ENCODE peak calls at places on chromosome 22, in five cellular contexts. C is endothelial cell; E is NCI-H1092 treated with DMSO at 0.1 percent for 48 hours; X is glutamatergic neuron; Z is activated naive CD4-positive, alpha-beta T cell. Y is an unnamed sample.

GRCh38 chr22:21790359-21790758 is 54.8 kb upstream of the YPEL1 start:
- DNase-seq in C (no peak), E (no peak), X (no peak), Z (no peak), Y (no peak)

GRCh38 chr22:20111045-20111688 is 4.7 kb upstream of the RANBP1 start:
- DNase-seq in C (no peak), E (peak; percentile 30), X (peak; percentile 42), Z (no peak), Y (no peak)

GRCh38 chr22:24474649-24475048 is 20.5 kb upstream of the UPB1 start:
- DNase-seq in C (no peak), E (no peak), X (no peak), Z (no peak), Y (no peak)

GRCh38 chr22:21445437-21446127 is 21.6 kb upstream of the TMEM191C start:
- DNase-seq in C (peak; percentile 1), E (no peak), X (peak; percentile 13), Z (no peak), Y (no peak)

GRCh38 chr22:22848364-22848866 is 39.2 kb upstream of the IGLL5 start:
- DNase-seq in C (peak; percentile 75), E (peak; percentile 51), X (peak; percentile 71), Z (peak; percentile 40), Y (peak; percentile 29)

GRCh38 chr22:32327596-32328171 is 30.0 kb upstream of the RFPL3 start:
- DNase-seq in C (no peak), E (no peak), X (no peak), Z (no peak), Y (no peak)

GRCh38 chr22:29136715-29137700 is 64.2 kb downstream of the KREMEN1 start:
- DNase-seq in C (no peak), E (peak; percentile 54), X (peak; percentile 34), Z (no peak), Y (no peak)

GRCh38 chr22:43144949-43145348 is 1.8 kb upstream of the MCAT start:
- DNase-seq in C (no peak), E (no peak), X (no peak), Z (no peak), Y (no peak)

GRCh38 chr22:26364066-26365015 is 64.7 kb upstream of the ASPHD2 start:
- DNase-seq in C (peak; percentile 70), E (peak; percentile 55), X (peak; percentile 70), Z (no peak), Y (peak; percentile 6)

GRCh38 chr22:44392446-44392921 is 79.7 kb upstream of the SHISAL1 start:
- DNase-seq in C (no peak), E (no peak), X (no peak), Z (no peak), Y (no peak)

GRCh38 chr22:46660604-46661201 is 40.5 kb downstream of the GRAMD4 start:
- DNase-seq in C (no peak), E (peak; percentile 26), X (no peak), Z (no peak), Y (no peak)

GRCh38 chr22:29820941-29821789 is 16.9 kb downstream of the ASCC2 start:
- DNase-seq in C (no peak), E (peak; percentile 11), X (no peak), Z (no peak), Y (no peak)

GRCh38 chr22:50072167-50072555 is 13.1 kb downstream of the MLC1 start:
- DNase-seq in C (no peak), E (no peak), X (no peak), Z (no peak), Y (no peak)

GRCh38 chr22:40325315-40325714 is 21.0 kb upstream of the ADSL start:
- DNase-seq in C (no peak), E (no peak), X (no peak), Z (no peak), Y (peak; percentile 30)

GRCh38 chr22:44200855-44201550 is 20.3 kb downstream of the PARVG start:
- DNase-seq in C (no peak), E (no peak), X (peak; percentile 9), Z (no peak), Y (no peak)

GRCh38 chr22:19108807-19109197 is 13.4 kb downstream of the DGCR2 start:
- DNase-seq in C (no peak), E (no peak), X (no peak), Z (no peak), Y (no peak)

GRCh38 chr22:45397806-45398205 is 15.6 kb downstream of the SMC1B start:
- DNase-seq in C (no peak), E (no peak), X (no peak), Z (no peak), Y (no peak)

GRCh38 chr22:19174106-19175025 is 4.2 kb downstream of the SLC25A1 start:
- DNase-seq in C (no peak), E (no peak), X (no peak), Z (no peak), Y (no peak)